ENCODE peak calls at places on chromosomes 5 and 9, in five cellular contexts. One of them, this sample, is unnamed.

GRCh38 chr9:127361561-127361960 is 35.4 kb upstream of the SLC2A8 start:
- DNase-seq in CD8-positive, alpha-beta T cell: no peak
- DNase-seq in SK-N-SH: no peak
- DNase-seq in prostate gland: no peak
- DNase-seq in hepatic stellate cell: no peak
- DNase-seq in this sample: no peak

GRCh38 chr5:36444582-36444999 is 142.9 kb upstream of the RANBP3L start:
- DNase-seq in CD8-positive, alpha-beta T cell: no peak
- DNase-seq in SK-N-SH: no peak
- DNase-seq in prostate gland: peak
- DNase-seq in hepatic stellate cell: no peak
- DNase-seq in this sample: no peak

GRCh38 chr5:151461312-151461711 is 13.9 kb downstream of the SLC36A1 start:
- DNase-seq in CD8-positive, alpha-beta T cell: no peak
- DNase-seq in SK-N-SH: no peak
- DNase-seq in prostate gland: no peak
- DNase-seq in hepatic stellate cell: no peak
- DNase-seq in this sample: no peak

GRCh38 chr9:121562261-121562780 is 62.7 kb upstream of the GGTA1 start:
- DNase-seq in CD8-positive, alpha-beta T cell: no peak
- DNase-seq in SK-N-SH: no peak
- DNase-seq in prostate gland: no peak
- DNase-seq in hepatic stellate cell: no peak
- DNase-seq in this sample: no peak

GRCh38 chr5:111143910-111144309 is 51.8 kb downstream of the WDR36 start:
- DNase-seq in CD8-positive, alpha-beta T cell: no peak
- DNase-seq in SK-N-SH: no peak
- DNase-seq in prostate gland: no peak
- DNase-seq in hepatic stellate cell: peak
- DNase-seq in this sample: no peak

GRCh38 chr5:176470539-176470938 is 22.4 kb downstream of the FAF2 start:
- DNase-seq in CD8-positive, alpha-beta T cell: no peak
- DNase-seq in SK-N-SH: no peak
- DNase-seq in prostate gland: no peak
- DNase-seq in hepatic stellate cell: no peak
- DNase-seq in this sample: no peak

GRCh38 chr9:75601280-75601679 is 289.2 kb upstream of the PCSK5 start:
- DNase-seq in CD8-positive, alpha-beta T cell: no peak
- DNase-seq in SK-N-SH: no peak
- DNase-seq in prostate gland: no peak
- DNase-seq in hepatic stellate cell: no peak
- DNase-seq in this sample: no peak

GRCh38 chr9:125401317-125401716 is 139.7 kb downstream of the GAPVD1 start:
- DNase-seq in CD8-positive, alpha-beta T cell: no peak
- DNase-seq in SK-N-SH: no peak
- DNase-seq in prostate gland: no peak
- DNase-seq in hepatic stellate cell: no peak
- DNase-seq in this sample: no peak

GRCh38 chr9:72894342-72894741 is 58.5 kb downstream of the ALDH1A1 start:
- DNase-seq in CD8-positive, alpha-beta T cell: no peak
- DNase-seq in SK-N-SH: no peak
- DNase-seq in prostate gland: no peak
- DNase-seq in hepatic stellate cell: no peak
- DNase-seq in this sample: no peak

GRCh38 chr9:19809422-19810269 is 20.8 kb upstream of the SLC24A2 start:
- DNase-seq in CD8-positive, alpha-beta T cell: no peak
- DNase-seq in SK-N-SH: no peak
- DNase-seq in prostate gland: no peak
- DNase-seq in hepatic stellate cell: no peak
- DNase-seq in this sample: no peak

GRCh38 chr5:74016373-74016772 is 390.4 kb downstream of the ARHGEF28 start:
- DNase-seq in CD8-positive, alpha-beta T cell: no peak
- DNase-seq in SK-N-SH: no peak
- DNase-seq in prostate gland: no peak
- DNase-seq in hepatic stellate cell: no peak
- DNase-seq in this sample: no peak

GRCh38 chr5:176851871-176852270 is 41.5 kb downstream of the UNC5A start:
- DNase-seq in CD8-positive, alpha-beta T cell: no peak
- DNase-seq in SK-N-SH: no peak
- DNase-seq in prostate gland: no peak
- DNase-seq in hepatic stellate cell: no peak
- DNase-seq in this sample: no peak

GRCh38 chr9:91191443-91192378 is 170.0 kb downstream of the AUH start:
- DNase-seq in CD8-positive, alpha-beta T cell: no peak
- DNase-seq in SK-N-SH: no peak
- DNase-seq in prostate gland: no peak
- DNase-seq in hepatic stellate cell: no peak
- DNase-seq in this sample: no peak

GRCh38 chr5:167061695-167062094 is 1229.8 kb upstream of the WWC1 start:
- DNase-seq in CD8-positive, alpha-beta T cell: no peak
- DNase-seq in SK-N-SH: no peak
- DNase-seq in prostate gland: no peak
- DNase-seq in hepatic stellate cell: no peak
- DNase-seq in this sample: no peak

GRCh38 chr9:123640792-123641222 is 284.8 kb downstream of the CRB2 start:
- DNase-seq in CD8-positive, alpha-beta T cell: no peak
- DNase-seq in SK-N-SH: no peak
- DNase-seq in prostate gland: no peak
- DNase-seq in hepatic stellate cell: no peak
- DNase-seq in this sample: no peak

GRCh38 chr5:10839916-10840599 is 79.0 kb upstream of the DAP start:
- DNase-seq in CD8-positive, alpha-beta T cell: no peak
- DNase-seq in SK-N-SH: no peak
- DNase-seq in prostate gland: no peak
- DNase-seq in hepatic stellate cell: no peak
- DNase-seq in this sample: no peak

GRCh38 chr5:89968870-89969472 is 440.6 kb downstream of the CETN3 start:
- DNase-seq in CD8-positive, alpha-beta T cell: no peak
- DNase-seq in SK-N-SH: no peak
- DNase-seq in prostate gland: peak
- DNase-seq in hepatic stellate cell: no peak
- DNase-seq in this sample: no peak

GRCh38 chr5:135741040-135741439 is 93.4 kb upstream of the SLC25A48 start:
- DNase-seq in CD8-positive, alpha-beta T cell: no peak
- DNase-seq in SK-N-SH: no peak
- DNase-seq in prostate gland: no peak
- DNase-seq in hepatic stellate cell: no peak
- DNase-seq in this sample: no peak

GRCh38 chr9:135702002-135702721 is at the start of gene KCNT1:
- DNase-seq in CD8-positive, alpha-beta T cell: peak
- DNase-seq in SK-N-SH: peak
- DNase-seq in prostate gland: peak
- DNase-seq in hepatic stellate cell: peak
- DNase-seq in this sample: no peak

GRCh38 chr5:67095346-67095871 is 101.2 kb downstream of the CD180 start:
- DNase-seq in CD8-positive, alpha-beta T cell: no peak
- DNase-seq in SK-N-SH: no peak
- DNase-seq in prostate gland: peak
- DNase-seq in hepatic stellate cell: no peak
- DNase-seq in this sample: no peak

GRCh38 chr9:133606722-133607053 is 2.5 kb downstream of the FAM163B start:
- DNase-seq in CD8-positive, alpha-beta T cell: no peak
- DNase-seq in SK-N-SH: no peak
- DNase-seq in prostate gland: no peak
- DNase-seq in hepatic stellate cell: no peak
- DNase-seq in this sample: no peak

This sample was measured in spleen.